ENCODE peak calls at places on chromosomes 7 and 10, in ten cellular contexts. One of them, this sample, is unnamed.

GRCh38 chr10:95860486-95861040 is 47.2 kb upstream of the CC2D2B start:
- DNase-seq in AG08395: peak
- DNase-seq in neural crest cell: no peak
- DNase-seq in left kidney: no peak
- DNase-seq in aorta: no peak
- DNase-seq in GM04503: no peak
- DNase-seq in activated CD4-positive, alpha-beta T cell treated with anti-CD3 and anti-CD28 coated beads for 24 hours: no peak
- DNase-seq in LHCN-M2: no peak
- DNase-seq in testis: no peak
- DNase-seq in HT1080: peak
- DNase-seq in this sample: no peak

GRCh38 chr7:72336887-72337821 is 75.0 kb downstream of the CALN1 start:
- DNase-seq in HT1080: no peak
- DNase-seq in left kidney: peak
- DNase-seq in LHCN-M2: no peak
- DNase-seq in GM04503: no peak
- DNase-seq in neural crest cell: no peak
- DNase-seq in AG08395: no peak
- DNase-seq in testis: no peak
- DNase-seq in activated CD4-positive, alpha-beta T cell treated with anti-CD3 and anti-CD28 coated beads for 24 hours: no peak
- DNase-seq in aorta: no peak
- DNase-seq in this sample: no peak

GRCh38 chr7:140310337-140311002 is 87.9 kb downstream of the SLC37A3 start:
- DNase-seq in AG08395: no peak
- DNase-seq in HT1080: no peak
- DNase-seq in testis: no peak
- DNase-seq in GM04503: no peak
- DNase-seq in LHCN-M2: peak
- DNase-seq in aorta: no peak
- DNase-seq in activated CD4-positive, alpha-beta T cell treated with anti-CD3 and anti-CD28 coated beads for 24 hours: no peak
- DNase-seq in left kidney: peak
- DNase-seq in neural crest cell: no peak
- DNase-seq in this sample: no peak

GRCh38 chr10:49072166-49072885 is 43.0 kb downstream of the VSTM4 start:
- DNase-seq in neural crest cell: no peak
- DNase-seq in aorta: no peak
- DNase-seq in left kidney: no peak
- DNase-seq in LHCN-M2: no peak
- DNase-seq in testis: no peak
- DNase-seq in HT1080: no peak
- DNase-seq in AG08395: no peak
- DNase-seq in GM04503: no peak
- DNase-seq in activated CD4-positive, alpha-beta T cell treated with anti-CD3 and anti-CD28 coated beads for 24 hours: no peak
- DNase-seq in this sample: no peak

GRCh38 chr7:145692237-145692950 is 424.2 kb upstream of the CNTNAP2 start:
- DNase-seq in GM04503: no peak
- DNase-seq in aorta: no peak
- DNase-seq in testis: no peak
- DNase-seq in activated CD4-positive, alpha-beta T cell treated with anti-CD3 and anti-CD28 coated beads for 24 hours: no peak
- DNase-seq in LHCN-M2: no peak
- DNase-seq in AG08395: peak
- DNase-seq in HT1080: peak
- DNase-seq in neural crest cell: peak
- DNase-seq in left kidney: no peak
- DNase-seq in this sample: peak

GRCh38 chr7:157009170-157009777 is 1.2 kb downstream of the MNX1 start:
- DNase-seq in neural crest cell: no peak
- DNase-seq in GM04503: no peak
- DNase-seq in AG08395: no peak
- DNase-seq in left kidney: peak
- DNase-seq in aorta: no peak
- DNase-seq in testis: no peak
- DNase-seq in activated CD4-positive, alpha-beta T cell treated with anti-CD3 and anti-CD28 coated beads for 24 hours: no peak
- DNase-seq in LHCN-M2: no peak
- DNase-seq in HT1080: no peak
- DNase-seq in this sample: peak

GRCh38 chr7:28376634-28377033 is 35.7 kb upstream of the CREB5 start:
- DNase-seq in neural crest cell: no peak
- DNase-seq in HT1080: no peak
- DNase-seq in aorta: no peak
- DNase-seq in GM04503: no peak
- DNase-seq in testis: no peak
- DNase-seq in LHCN-M2: no peak
- DNase-seq in AG08395: no peak
- DNase-seq in left kidney: no peak
- DNase-seq in activated CD4-positive, alpha-beta T cell treated with anti-CD3 and anti-CD28 coated beads for 24 hours: no peak
- DNase-seq in this sample: no peak

GRCh38 chr10:3107426-3107961 is 40.1 kb downstream of the PFKP start:
- DNase-seq in aorta: peak
- DNase-seq in neural crest cell: no peak
- DNase-seq in GM04503: no peak
- DNase-seq in left kidney: no peak
- DNase-seq in HT1080: peak
- DNase-seq in LHCN-M2: peak
- DNase-seq in AG08395: peak
- DNase-seq in activated CD4-positive, alpha-beta T cell treated with anti-CD3 and anti-CD28 coated beads for 24 hours: no peak
- DNase-seq in testis: no peak
- DNase-seq in this sample: peak

GRCh38 chr10:70333268-70333667 is 49.2 kb downstream of the LRRC20 start:
- DNase-seq in left kidney: no peak
- DNase-seq in activated CD4-positive, alpha-beta T cell treated with anti-CD3 and anti-CD28 coated beads for 24 hours: no peak
- DNase-seq in neural crest cell: no peak
- DNase-seq in LHCN-M2: no peak
- DNase-seq in HT1080: no peak
- DNase-seq in testis: no peak
- DNase-seq in GM04503: no peak
- DNase-seq in aorta: no peak
- DNase-seq in AG08395: no peak
- DNase-seq in this sample: no peak

GRCh38 chr10:17905491-17905890 is 46.2 kb upstream of the SLC39A12 start:
- DNase-seq in GM04503: no peak
- DNase-seq in neural crest cell: no peak
- DNase-seq in LHCN-M2: no peak
- DNase-seq in HT1080: no peak
- DNase-seq in activated CD4-positive, alpha-beta T cell treated with anti-CD3 and anti-CD28 coated beads for 24 hours: no peak
- DNase-seq in aorta: no peak
- DNase-seq in left kidney: no peak
- DNase-seq in AG08395: no peak
- DNase-seq in testis: no peak
- DNase-seq in this sample: no peak

GRCh38 chr10:130434446-130435385 is 298.5 kb downstream of the GLRX3 start:
- DNase-seq in HT1080: no peak
- DNase-seq in activated CD4-positive, alpha-beta T cell treated with anti-CD3 and anti-CD28 coated beads for 24 hours: no peak
- DNase-seq in neural crest cell: no peak
- DNase-seq in GM04503: no peak
- DNase-seq in aorta: no peak
- DNase-seq in testis: no peak
- DNase-seq in LHCN-M2: no peak
- DNase-seq in AG08395: no peak
- DNase-seq in left kidney: no peak
- DNase-seq in this sample: no peak

GRCh38 chr10:79367421-79368189 is 20.3 kb downstream of the PPIF start:
- DNase-seq in HT1080: no peak
- DNase-seq in left kidney: no peak
- DNase-seq in LHCN-M2: peak
- DNase-seq in GM04503: no peak
- DNase-seq in AG08395: no peak
- DNase-seq in testis: no peak
- DNase-seq in activated CD4-positive, alpha-beta T cell treated with anti-CD3 and anti-CD28 coated beads for 24 hours: no peak
- DNase-seq in aorta: no peak
- DNase-seq in neural crest cell: no peak
- DNase-seq in this sample: no peak

GRCh38 chr10:63525021-63525420 is 3.8 kb downstream of the REEP3 start:
- DNase-seq in testis: no peak
- DNase-seq in LHCN-M2: no peak
- DNase-seq in HT1080: no peak
- DNase-seq in GM04503: no peak
- DNase-seq in aorta: no peak
- DNase-seq in left kidney: no peak
- DNase-seq in neural crest cell: no peak
- DNase-seq in AG08395: no peak
- DNase-seq in activated CD4-positive, alpha-beta T cell treated with anti-CD3 and anti-CD28 coated beads for 24 hours: no peak
- DNase-seq in this sample: no peak

GRCh38 chr10:373516-374309 is 238.5 kb downstream of the ZMYND11 start:
- DNase-seq in HT1080: peak
- DNase-seq in aorta: peak
- DNase-seq in neural crest cell: no peak
- DNase-seq in GM04503: peak
- DNase-seq in left kidney: peak
- DNase-seq in testis: no peak
- DNase-seq in activated CD4-positive, alpha-beta T cell treated with anti-CD3 and anti-CD28 coated beads for 24 hours: no peak
- DNase-seq in AG08395: peak
- DNase-seq in LHCN-M2: peak
- DNase-seq in this sample: peak

GRCh38 chr7:14606101-14606500 is 296.4 kb downstream of the DGKB start:
- DNase-seq in GM04503: peak
- DNase-seq in activated CD4-positive, alpha-beta T cell treated with anti-CD3 and anti-CD28 coated beads for 24 hours: no peak
- DNase-seq in LHCN-M2: peak
- DNase-seq in testis: no peak
- DNase-seq in HT1080: peak
- DNase-seq in left kidney: no peak
- DNase-seq in AG08395: peak
- DNase-seq in aorta: no peak
- DNase-seq in neural crest cell: no peak
- DNase-seq in this sample: peak

GRCh38 chr7:73647725-73648592 is 19.7 kb upstream of the VPS37D start:
- DNase-seq in left kidney: peak
- DNase-seq in LHCN-M2: no peak
- DNase-seq in AG08395: no peak
- DNase-seq in neural crest cell: no peak
- DNase-seq in activated CD4-positive, alpha-beta T cell treated with anti-CD3 and anti-CD28 coated beads for 24 hours: no peak
- DNase-seq in testis: no peak
- DNase-seq in HT1080: no peak
- DNase-seq in GM04503: no peak
- DNase-seq in aorta: no peak
- DNase-seq in this sample: no peak

GRCh38 chr10:110778221-110778620 is 93.5 kb upstream of the PDCD4 start:
- DNase-seq in aorta: no peak
- DNase-seq in LHCN-M2: no peak
- DNase-seq in neural crest cell: no peak
- DNase-seq in activated CD4-positive, alpha-beta T cell treated with anti-CD3 and anti-CD28 coated beads for 24 hours: no peak
- DNase-seq in AG08395: no peak
- DNase-seq in left kidney: no peak
- DNase-seq in HT1080: no peak
- DNase-seq in GM04503: no peak
- DNase-seq in testis: no peak
- DNase-seq in this sample: no peak

GRCh38 chr7:30430777-30431176 is 47.8 kb downstream of the NOD1 start:
- DNase-seq in left kidney: no peak
- DNase-seq in GM04503: no peak
- DNase-seq in neural crest cell: no peak
- DNase-seq in AG08395: no peak
- DNase-seq in testis: no peak
- DNase-seq in aorta: no peak
- DNase-seq in LHCN-M2: no peak
- DNase-seq in HT1080: no peak
- DNase-seq in activated CD4-positive, alpha-beta T cell treated with anti-CD3 and anti-CD28 coated beads for 24 hours: no peak
- DNase-seq in this sample: peak

GRCh38 chr7:82164813-82165212 is 278.8 kb downstream of the CACNA2D1 start:
- DNase-seq in HT1080: peak
- DNase-seq in AG08395: peak
- DNase-seq in activated CD4-positive, alpha-beta T cell treated with anti-CD3 and anti-CD28 coated beads for 24 hours: no peak
- DNase-seq in LHCN-M2: peak
- DNase-seq in neural crest cell: no peak
- DNase-seq in aorta: no peak
- DNase-seq in GM04503: peak
- DNase-seq in left kidney: peak
- DNase-seq in testis: peak
- DNase-seq in this sample: peak

GRCh38 chr7:92567460-92567859 is 22.7 kb downstream of the FAM133B start:
- DNase-seq in HT1080: peak
- DNase-seq in activated CD4-positive, alpha-beta T cell treated with anti-CD3 and anti-CD28 coated beads for 24 hours: no peak
- DNase-seq in testis: no peak
- DNase-seq in GM04503: no peak
- DNase-seq in AG08395: no peak
- DNase-seq in LHCN-M2: peak
- DNase-seq in neural crest cell: no peak
- DNase-seq in aorta: no peak
- DNase-seq in left kidney: no peak
- DNase-seq in this sample: no peak

GRCh38 chr10:89392974-89393373 is 551 bp downstream of the IFIT1 start:
- DNase-seq in testis: no peak
- DNase-seq in neural crest cell: no peak
- DNase-seq in HT1080: peak
- DNase-seq in AG08395: peak
- DNase-seq in LHCN-M2: peak
- DNase-seq in aorta: no peak
- DNase-seq in left kidney: peak
- DNase-seq in GM04503: no peak
- DNase-seq in activated CD4-positive, alpha-beta T cell treated with anti-CD3 and anti-CD28 coated beads for 24 hours: no peak
- DNase-seq in this sample: peak

GRCh38 chr10:5234106-5234877 is 37.7 kb downstream of the AKR1C4 start:
- DNase-seq in LHCN-M2: peak
- DNase-seq in aorta: no peak
- DNase-seq in activated CD4-positive, alpha-beta T cell treated with anti-CD3 and anti-CD28 coated beads for 24 hours: no peak
- DNase-seq in AG08395: peak
- DNase-seq in left kidney: no peak
- DNase-seq in GM04503: peak
- DNase-seq in HT1080: peak
- DNase-seq in neural crest cell: no peak
- DNase-seq in testis: peak
- DNase-seq in this sample: peak

GRCh38 chr7:99392659-99393362 is 15.6 kb downstream of the PDAP1 start:
- DNase-seq in GM04503: no peak
- DNase-seq in left kidney: peak
- DNase-seq in activated CD4-positive, alpha-beta T cell treated with anti-CD3 and anti-CD28 coated beads for 24 hours: peak
- DNase-seq in AG08395: peak
- DNase-seq in aorta: peak
- DNase-seq in HT1080: no peak
- DNase-seq in LHCN-M2: no peak
- DNase-seq in neural crest cell: peak
- DNase-seq in testis: peak
- DNase-seq in this sample: peak

GRCh38 chr7:48426966-48427555 is 255.8 kb downstream of the ABCA13 start:
- DNase-seq in GM04503: peak
- DNase-seq in aorta: no peak
- DNase-seq in HT1080: peak
- DNase-seq in neural crest cell: no peak
- DNase-seq in AG08395: peak
- DNase-seq in left kidney: peak
- DNase-seq in LHCN-M2: peak
- DNase-seq in testis: no peak
- DNase-seq in activated CD4-positive, alpha-beta T cell treated with anti-CD3 and anti-CD28 coated beads for 24 hours: no peak
- DNase-seq in this sample: peak

This sample was measured in kidney tubule cell.